ENCODE peak calls at places on chromosomes 6 and 20, in six cellular contexts. A, S, E, V, M and Z are unnamed samples.
A peak's percentile ranks its signal among the peaks of the same experiment; 100 is the strongest.

GRCh38 chr6:139475231-139475630 is 100.8 kb upstream of the CITED2 start:
- DNase-seq in E (no peak), M (no peak), A (no peak), S (no peak), V (no peak), Z (peak; percentile 46)

GRCh38 chr6:96066376-96066775 is 50.6 kb downstream of the FUT9 start:
- DNase-seq in S (no peak), E (no peak), V (no peak), A (no peak), M (no peak), Z (no peak)

GRCh38 chr20:20368414-20369352 is 779 bp downstream of the INSM1 start:
- DNase-seq in M (peak; percentile 72), S (peak; percentile 36), A (no peak), V (no peak), E (no peak), Z (no peak)

GRCh38 chr6:51098801-51099200 is 280.1 kb downstream of the TFAP2B start:
- DNase-seq in V (no peak), A (no peak), S (no peak), E (no peak), M (no peak), Z (no peak)

GRCh38 chr6:1535295-1535694 is 74.4 kb upstream of the FOXC1 start:
- DNase-seq in V (no peak), M (no peak), E (no peak), S (no peak), A (no peak), Z (peak; percentile 38)

GRCh38 chr6:68069921-68070709 is 565.0 kb upstream of the ADGRB3 start:
- DNase-seq in A (no peak), S (peak; percentile 36), M (peak; percentile 57), V (no peak), E (no peak), Z (peak; percentile 98)

GRCh38 chr6:2028457-2029038 is 216.9 kb downstream of the GMDS start:
- DNase-seq in V (no peak), S (no peak), E (no peak), M (no peak), A (no peak), Z (no peak)

GRCh38 chr6:170024940-170025339 is 265.9 kb downstream of the DLL1 start:
- DNase-seq in M (no peak), S (no peak), A (peak; percentile 23), V (no peak), E (peak; percentile 58), Z (no peak)

GRCh38 chr6:152696543-152696942 is 1.2 kb upstream of the MYCT1 start:
- DNase-seq in A (peak; percentile 3), S (no peak), V (no peak), E (peak; percentile 88), M (no peak), Z (no peak)

GRCh38 chr20:34904202-34904621 is 27.8 kb downstream of the ACSS2 start:
- DNase-seq in A (no peak), E (no peak), S (no peak), M (no peak), V (no peak), Z (no peak)

GRCh38 chr6:6861346-6861745 is 246.4 kb upstream of the RREB1 start:
- DNase-seq in V (no peak), M (no peak), E (no peak), A (no peak), S (no peak), Z (no peak)

GRCh38 chr6:22880686-22881433 is 311.5 kb downstream of the HDGFL1 start:
- DNase-seq in S (no peak), M (no peak), E (peak; percentile 99), V (no peak), A (peak; percentile 94), Z (peak; percentile 82)

GRCh38 chr20:17431621-17432364 is 99.4 kb downstream of the BFSP1 start:
- DNase-seq in A (peak; percentile 50), M (peak; percentile 85), S (peak; percentile 62), V (peak; percentile 72), E (peak; percentile 44), Z (peak; percentile 45)

GRCh38 chr6:3518356-3518841 is 61.5 kb upstream of the SLC22A23 start:
- DNase-seq in A (peak; percentile 76), S (peak; percentile 43), E (peak; percentile 73), V (no peak), M (no peak), Z (peak; percentile 65)

GRCh38 chr6:26031151-26031594 is 56.1 kb upstream of the HFE start:
- DNase-seq in V (no peak), S (no peak), E (no peak), M (no peak), A (peak; percentile 47), Z (peak; percentile 56)

GRCh38 chr6:158008894-158009891 is 27.5 kb downstream of the SYNJ2 start:
- DNase-seq in A (peak; percentile 89), V (no peak), S (no peak), E (peak; percentile 75), M (no peak), Z (no peak)

GRCh38 chr6:118744261-118744941 is 93.0 kb upstream of the CEP85L start:
- DNase-seq in V (no peak), S (no peak), M (no peak), E (peak; percentile 33), A (no peak), Z (no peak)

GRCh38 chr20:14828459-14828858 is 491.0 kb upstream of the FLRT3 start:
- DNase-seq in E (no peak), V (no peak), M (no peak), A (no peak), S (no peak), Z (no peak)

GRCh38 chr20:38880952-38881735 is 45.1 kb upstream of the FAM83D start:
- DNase-seq in S (no peak), V (no peak), A (no peak), E (no peak), M (no peak), Z (no peak)

GRCh38 chr6:84449220-84449619 is 221.8 kb upstream of the CEP162 start:
- DNase-seq in S (no peak), V (no peak), E (no peak), M (no peak), A (peak; percentile 62), Z (no peak)

GRCh38 chr6:129843573-129843972 is 17.5 kb downstream of the TMEM244 start:
- DNase-seq in S (no peak), V (no peak), E (no peak), A (no peak), M (no peak), Z (no peak)

GRCh38 chr20:63501818-63502670 is 3.2 kb upstream of the EEF1A2 start:
- DNase-seq in M (peak; percentile 82), S (peak; percentile 69), E (peak; percentile 16), A (no peak), V (no peak), Z (peak; percentile 48)

GRCh38 chr20:37288091-37288490 is 1.4 kb upstream of the MANBAL start:
- DNase-seq in V (no peak), S (no peak), M (no peak), E (no peak), A (no peak), Z (no peak)

GRCh38 chr6:156816505-156816904 is 39.3 kb downstream of the ARID1B start:
- DNase-seq in S (no peak), E (peak; percentile 23), M (no peak), A (peak; percentile 58), V (no peak), Z (no peak)

GRCh38 chr6:40312213-40313015 is 274.8 kb downstream of the LRFN2 start:
- DNase-seq in E (peak; percentile 3), S (no peak), A (peak; percentile 5), V (no peak), M (no peak), Z (no peak)

GRCh38 chr20:51135926-51136325 is 113.0 kb upstream of the KCNG1 start:
- DNase-seq in A (no peak), V (no peak), M (no peak), E (no peak), S (no peak), Z (no peak)

GRCh38 chr6:79707621-79708020 is 76.5 kb downstream of the SH3BGRL2 start:
- DNase-seq in S (no peak), M (no peak), V (no peak), E (no peak), A (no peak), Z (no peak)

GRCh38 chr6:79705456-79705995 is 74.4 kb downstream of the SH3BGRL2 start:
- DNase-seq in A (no peak), E (no peak), M (no peak), S (no peak), V (no peak), Z (no peak)

GRCh38 chr6:79706527-79706926 is 75.4 kb downstream of the SH3BGRL2 start:
- DNase-seq in M (no peak), V (no peak), A (no peak), S (no peak), E (no peak), Z (no peak)

GRCh38 chr6:79702701-79703100 is 71.6 kb downstream of the SH3BGRL2 start:
- DNase-seq in A (no peak), V (no peak), E (no peak), M (no peak), S (no peak), Z (no peak)

GRCh38 chr6:79704200-79704599 is 73.1 kb downstream of the SH3BGRL2 start:
- DNase-seq in V (no peak), M (no peak), E (no peak), A (no peak), S (no peak), Z (no peak)
- H3K23ac ChIP-seq in V (no peak overlapping the region), M (no peak overlapping the region), E (no peak overlapping the region), A (no peak overlapping the region), S (no peak overlapping the region), Z (no peak overlapping the region)

DNA sequence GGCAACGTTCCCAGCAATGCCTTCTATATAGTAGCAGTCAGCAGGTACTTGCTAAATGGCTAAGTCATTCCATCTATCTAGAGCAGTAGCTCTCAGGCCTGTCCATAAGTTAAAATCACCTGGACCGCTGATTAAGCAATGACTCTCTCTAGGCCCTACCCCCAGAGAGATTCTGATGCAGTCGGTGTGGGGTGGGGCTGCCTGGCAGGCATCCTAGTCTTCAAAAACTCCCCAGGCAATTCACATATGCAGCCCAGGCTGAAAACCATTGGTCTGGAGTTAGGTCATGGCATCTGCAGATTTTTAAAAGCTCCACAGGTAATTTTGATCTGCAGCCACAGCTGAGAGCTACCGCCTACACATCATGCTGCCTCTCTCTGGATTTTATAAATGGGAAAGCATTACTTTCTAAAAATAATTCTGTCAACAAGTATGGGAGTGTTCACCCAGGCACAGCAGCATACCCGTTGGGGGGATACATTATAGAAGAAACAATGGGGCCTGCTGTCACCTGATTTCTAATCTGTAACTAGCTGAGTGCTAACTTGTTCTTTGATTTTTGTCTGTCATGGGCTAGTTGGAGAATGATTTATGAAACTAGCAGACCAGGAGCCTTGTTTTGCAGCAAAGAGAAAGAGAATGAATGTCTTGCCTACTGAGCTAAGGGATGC is 44.1 kb upstream of the ATXN1 start:
- DNase-seq in S (no peak), V (no peak), A (no peak), M (no peak), E (no peak), Z (peak; percentile 55)
- H2BK15ac ChIP-seq in S (no peak overlapping the region), V (no peak overlapping the region), A (no peak overlapping the region), M (no peak overlapping the region), E (no peak overlapping the region), Z (no peak overlapping the region)

DNA sequence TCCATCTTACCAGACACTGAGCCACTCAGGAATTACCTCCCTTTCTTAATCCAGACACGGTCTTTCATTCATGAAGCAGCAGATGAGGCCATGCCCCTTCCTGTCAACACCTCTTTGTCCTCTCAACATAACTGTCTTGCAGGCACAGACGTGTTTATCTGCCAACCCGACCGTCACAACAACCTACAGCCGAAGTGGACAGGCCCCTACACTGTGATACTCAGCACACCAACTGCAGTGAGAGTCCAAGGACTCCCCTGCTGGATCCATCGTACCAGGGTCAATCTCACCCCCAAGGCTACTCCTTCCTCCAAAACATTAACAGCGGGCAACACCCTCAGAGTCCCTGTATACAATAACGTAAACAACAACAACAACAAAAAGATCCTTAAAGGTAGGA is 30.6 kb upstream of the ULBP3 start:
- DNase-seq in S (no peak), M (no peak), V (no peak), E (no peak), A (no peak), Z (no peak)
- H3K23ac ChIP-seq in S (no peak overlapping the region), M (no peak overlapping the region), V (no peak overlapping the region), E (no peak overlapping the region), A (no peak overlapping the region), Z (no peak overlapping the region)

GRCh38 chr6:13045676-13046075 is 282.7 kb downstream of the TBC1D7 start:
- DNase-seq in V (no peak), S (no peak), M (no peak), A (no peak), E (no peak), Z (no peak)
- H2BK15ac ChIP-seq in V (no peak overlapping the region), S (no peak overlapping the region), M (no peak overlapping the region), A (no peak overlapping the region), E (no peak overlapping the region), Z (no peak overlapping the region)